ENCODE peak calls at places on chromosome 11, in eight cellular contexts. One of them, this sample, is unnamed.

GRCh38 chr11:120254788-120255518 is 15.0 kb downstream of the POU2F3 start:
- DNase-seq in ACHN: no peak
- DNase-seq in MCF 10A: no peak
- DNase-seq in SJSA1: no peak
- DNase-seq in CD4-positive, alpha-beta memory T cell: no peak
- DNase-seq in osteocyte: no peak
- DNase-seq in pancreas: no peak
- DNase-seq in amniotic stem cell: no peak
- DNase-seq in this sample: no peak

GRCh38 chr11:4393209-4394196 is at the start of gene TRIM21:
- DNase-seq in ACHN: peak
- DNase-seq in MCF 10A: peak
- DNase-seq in amniotic stem cell: peak
- DNase-seq in pancreas: peak
- DNase-seq in SJSA1: peak
- DNase-seq in CD4-positive, alpha-beta memory T cell: peak
- DNase-seq in osteocyte: peak
- DNase-seq in this sample: peak

GRCh38 chr11:7520011-7520942 is 6.5 kb downstream of the PPFIBP2 start:
- DNase-seq in CD4-positive, alpha-beta memory T cell: no peak
- DNase-seq in SJSA1: no peak
- DNase-seq in amniotic stem cell: no peak
- DNase-seq in pancreas: no peak
- DNase-seq in MCF 10A: no peak
- DNase-seq in osteocyte: no peak
- DNase-seq in ACHN: no peak
- DNase-seq in this sample: no peak

GRCh38 chr11:72639475-72640375 is 34.5 kb downstream of the PDE2A start:
- DNase-seq in pancreas: no peak
- DNase-seq in CD4-positive, alpha-beta memory T cell: no peak
- DNase-seq in SJSA1: no peak
- DNase-seq in ACHN: no peak
- DNase-seq in osteocyte: no peak
- DNase-seq in MCF 10A: no peak
- DNase-seq in amniotic stem cell: no peak
- DNase-seq in this sample: no peak

GRCh38 chr11:102831128-102831708 is 12.2 kb downstream of the MMP3 start:
- DNase-seq in pancreas: peak
- DNase-seq in ACHN: no peak
- DNase-seq in osteocyte: no peak
- DNase-seq in CD4-positive, alpha-beta memory T cell: no peak
- DNase-seq in SJSA1: peak
- DNase-seq in MCF 10A: no peak
- DNase-seq in amniotic stem cell: peak
- DNase-seq in this sample: no peak

GRCh38 chr11:69297926-69298777 is 4.2 kb downstream of the MYEOV start:
- DNase-seq in pancreas: no peak
- DNase-seq in ACHN: peak
- DNase-seq in osteocyte: no peak
- DNase-seq in SJSA1: peak
- DNase-seq in CD4-positive, alpha-beta memory T cell: peak
- DNase-seq in MCF 10A: peak
- DNase-seq in amniotic stem cell: peak
- DNase-seq in this sample: peak

GRCh38 chr11:69007978-69008381 is 5.1 kb downstream of the MRGPRF start:
- DNase-seq in CD4-positive, alpha-beta memory T cell: no peak
- DNase-seq in pancreas: no peak
- DNase-seq in SJSA1: no peak
- DNase-seq in ACHN: no peak
- DNase-seq in amniotic stem cell: no peak
- DNase-seq in osteocyte: no peak
- DNase-seq in MCF 10A: no peak
- DNase-seq in this sample: no peak

GRCh38 chr11:47523491-47524199 is 29.3 kb downstream of the CELF1 start:
- DNase-seq in ACHN: peak
- DNase-seq in osteocyte: no peak
- DNase-seq in SJSA1: peak
- DNase-seq in pancreas: no peak
- DNase-seq in amniotic stem cell: peak
- DNase-seq in CD4-positive, alpha-beta memory T cell: no peak
- DNase-seq in MCF 10A: peak
- DNase-seq in this sample: no peak

GRCh38 chr11:120384476-120384875 is 48.3 kb downstream of the ARHGEF12 start:
- DNase-seq in MCF 10A: no peak
- DNase-seq in CD4-positive, alpha-beta memory T cell: no peak
- DNase-seq in osteocyte: no peak
- DNase-seq in amniotic stem cell: no peak
- DNase-seq in SJSA1: no peak
- DNase-seq in ACHN: no peak
- DNase-seq in pancreas: no peak
- DNase-seq in this sample: no peak

GRCh38 chr11:120608760-120609211 is 97.2 kb downstream of the GRIK4 start:
- DNase-seq in SJSA1: no peak
- DNase-seq in CD4-positive, alpha-beta memory T cell: no peak
- DNase-seq in amniotic stem cell: no peak
- DNase-seq in osteocyte: no peak
- DNase-seq in ACHN: no peak
- DNase-seq in pancreas: no peak
- DNase-seq in MCF 10A: peak
- DNase-seq in this sample: no peak

GRCh38 chr11:119322360-119322739 is 5.4 kb upstream of the MCAM start:
- DNase-seq in CD4-positive, alpha-beta memory T cell: no peak
- DNase-seq in MCF 10A: no peak
- DNase-seq in osteocyte: no peak
- DNase-seq in amniotic stem cell: no peak
- DNase-seq in pancreas: no peak
- DNase-seq in ACHN: no peak
- DNase-seq in SJSA1: no peak
- DNase-seq in this sample: no peak

GRCh38 chr11:113167599-113167998 is 146.8 kb upstream of the TTC12 start:
- DNase-seq in SJSA1: no peak
- DNase-seq in pancreas: no peak
- DNase-seq in ACHN: no peak
- DNase-seq in amniotic stem cell: no peak
- DNase-seq in MCF 10A: no peak
- DNase-seq in osteocyte: no peak
- DNase-seq in CD4-positive, alpha-beta memory T cell: no peak
- DNase-seq in this sample: no peak

GRCh38 chr11:12172493-12173013 is 62.2 kb downstream of the MICAL2 start:
- DNase-seq in CD4-positive, alpha-beta memory T cell: no peak
- DNase-seq in osteocyte: no peak
- DNase-seq in SJSA1: no peak
- DNase-seq in pancreas: no peak
- DNase-seq in amniotic stem cell: no peak
- DNase-seq in MCF 10A: no peak
- DNase-seq in ACHN: no peak
- DNase-seq in this sample: no peak

GRCh38 chr11:120710354-120711187 is 199.0 kb downstream of the GRIK4 start:
- DNase-seq in SJSA1: peak
- DNase-seq in CD4-positive, alpha-beta memory T cell: no peak
- DNase-seq in amniotic stem cell: peak
- DNase-seq in ACHN: peak
- DNase-seq in pancreas: no peak
- DNase-seq in osteocyte: peak
- DNase-seq in MCF 10A: peak
- DNase-seq in this sample: no peak

GRCh38 chr11:102451693-102452460 is 688 bp downstream of the TMEM123 start:
- DNase-seq in SJSA1: peak
- DNase-seq in osteocyte: no peak
- DNase-seq in MCF 10A: peak
- DNase-seq in CD4-positive, alpha-beta memory T cell: peak
- DNase-seq in amniotic stem cell: no peak
- DNase-seq in pancreas: peak
- DNase-seq in ACHN: peak
- DNase-seq in this sample: no peak

GRCh38 chr11:87391501-87391900 is 353.8 kb downstream of the TMEM135 start:
- DNase-seq in amniotic stem cell: no peak
- DNase-seq in SJSA1: no peak
- DNase-seq in pancreas: no peak
- DNase-seq in ACHN: no peak
- DNase-seq in osteocyte: no peak
- DNase-seq in MCF 10A: no peak
- DNase-seq in CD4-positive, alpha-beta memory T cell: no peak
- DNase-seq in this sample: no peak

GRCh38 chr11:104078995-104079394 is 42.6 kb downstream of the DDI1 start:
- DNase-seq in MCF 10A: no peak
- DNase-seq in CD4-positive, alpha-beta memory T cell: no peak
- DNase-seq in ACHN: no peak
- DNase-seq in SJSA1: no peak
- DNase-seq in amniotic stem cell: no peak
- DNase-seq in osteocyte: no peak
- DNase-seq in pancreas: no peak
- DNase-seq in this sample: no peak

GRCh38 chr11:73386026-73386425 is 9.8 kb downstream of the RELT start:
- DNase-seq in pancreas: no peak
- DNase-seq in SJSA1: no peak
- DNase-seq in osteocyte: no peak
- DNase-seq in MCF 10A: no peak
- DNase-seq in CD4-positive, alpha-beta memory T cell: no peak
- DNase-seq in ACHN: no peak
- DNase-seq in amniotic stem cell: no peak
- DNase-seq in this sample: no peak

GRCh38 chr11:87421422-87421821 is 383.7 kb downstream of the TMEM135 start:
- DNase-seq in amniotic stem cell: peak
- DNase-seq in osteocyte: no peak
- DNase-seq in pancreas: no peak
- DNase-seq in CD4-positive, alpha-beta memory T cell: peak
- DNase-seq in MCF 10A: peak
- DNase-seq in ACHN: peak
- DNase-seq in SJSA1: peak
- DNase-seq in this sample: no peak

GRCh38 chr11:43942651-43943356 is 367 bp downstream of the C11orf96 start:
- DNase-seq in ACHN: no peak
- DNase-seq in amniotic stem cell: no peak
- DNase-seq in CD4-positive, alpha-beta memory T cell: no peak
- DNase-seq in SJSA1: peak
- DNase-seq in osteocyte: no peak
- DNase-seq in pancreas: no peak
- DNase-seq in MCF 10A: no peak
- DNase-seq in this sample: no peak

GRCh38 chr11:67998150-67999045 is 5.5 kb downstream of the UNC93B1 start:
- DNase-seq in osteocyte: no peak
- DNase-seq in CD4-positive, alpha-beta memory T cell: no peak
- DNase-seq in ACHN: no peak
- DNase-seq in MCF 10A: no peak
- DNase-seq in amniotic stem cell: no peak
- DNase-seq in SJSA1: no peak
- DNase-seq in pancreas: no peak
- DNase-seq in this sample: no peak

GRCh38 chr11:19242184-19242932 is 1.6 kb upstream of the E2F8 start:
- DNase-seq in ACHN: no peak
- DNase-seq in MCF 10A: no peak
- DNase-seq in osteocyte: no peak
- DNase-seq in pancreas: no peak
- DNase-seq in SJSA1: no peak
- DNase-seq in amniotic stem cell: no peak
- DNase-seq in CD4-positive, alpha-beta memory T cell: no peak
- DNase-seq in this sample: no peak

GRCh38 chr11:60872952-60873524 is 5.7 kb downstream of the ZP1 start:
- DNase-seq in ACHN: peak
- DNase-seq in SJSA1: peak
- DNase-seq in pancreas: no peak
- DNase-seq in amniotic stem cell: no peak
- DNase-seq in MCF 10A: peak
- DNase-seq in CD4-positive, alpha-beta memory T cell: no peak
- DNase-seq in osteocyte: no peak
- DNase-seq in this sample: no peak

GRCh38 chr11:35304393-35304790 is 115.0 kb downstream of the SLC1A2 start:
- DNase-seq in ACHN: no peak
- DNase-seq in CD4-positive, alpha-beta memory T cell: no peak
- DNase-seq in pancreas: no peak
- DNase-seq in amniotic stem cell: peak
- DNase-seq in MCF 10A: peak
- DNase-seq in osteocyte: no peak
- DNase-seq in SJSA1: peak
- DNase-seq in this sample: no peak

This sample was measured in esophagus squamous epithelium.